ENCODE peak calls at places on chromosomes 11 and 22, in four cellular contexts. H, N, I and F are unnamed samples. For H3K4me1, the result is how much of the 10 kb centered on the place peaks cover.

GRCh38 chr11:109940816-109941215 is 152.4 kb upstream of the ZC3H12C start:
- DNase-seq in H (no peak), N (no peak), I (no peak), F (no peak)

GRCh38 chr11:12474871-12475270 is 97.5 kb downstream of the PARVA start:
- DNase-seq in N (no peak), H (no peak), I (no peak), F (no peak)

GRCh38 chr22:50729391-50730012 is 8.5 kb upstream of the ACR start:
- DNase-seq in H (no peak), N (no peak), I (peak), F (no peak)

GRCh38 chr11:121134758-121135312 is 33.8 kb downstream of the TECTA start:
- DNase-seq in I (peak), H (no peak), N (no peak), F (no peak)

GRCh38 chr22:26568207-26568706 is 21.7 kb downstream of the TPST2 start:
- DNase-seq in N (no peak), H (peak), I (no peak), F (no peak)

GRCh38 chr11:134142536-134142935 is 73.7 kb downstream of the JAM3 start:
- DNase-seq in N (no peak), I (no peak), H (no peak), F (no peak)

GRCh38 chr22:37330200-37331033 is 48.1 kb downstream of the CYTH4 start:
- DNase-seq in H (peak), I (no peak), N (no peak), F (no peak)

GRCh38 chr11:87859583-87859982 is 315.7 kb downstream of the RAB38 start:
- DNase-seq in H (no peak), N (no peak), I (no peak), F (no peak)

GRCh38 chr11:10653242-10653641 is 40.3 kb downstream of the IRAG1 start:
- DNase-seq in I (no peak), H (no peak), N (no peak), F (no peak)

GRCh38 chr11:69305885-69306540 is 12.1 kb downstream of the MYEOV start:
- DNase-seq in N (no peak), I (no peak), H (no peak), F (no peak)

GRCh38 chr11:75323609-75324008 is 27.9 kb downstream of the ARRB1 start:
- DNase-seq in N (no peak), I (no peak), H (no peak), F (no peak)

GRCh38 chr11:126433244-126433846 is 77.9 kb downstream of the ST3GAL4 start:
- DNase-seq in H (no peak), N (no peak), I (no peak), F (no peak)

GRCh38 chr11:28089378-28089777 is 18.6 kb downstream of the KIF18A start:
- DNase-seq in N (no peak), H (no peak), I (no peak), F (no peak)

GRCh38 chr11:122020902-122021301 is 95.1 kb downstream of the BLID start:
- DNase-seq in I (no peak), N (no peak), H (no peak), F (no peak)

GRCh38 chr11:72069787-72070251 is 10.5 kb downstream of the NUMA1 start:
- DNase-seq in H (peak), N (no peak), I (peak), F (peak)

GRCh38 chr11:73308963-73309960 is 1.2 kb downstream of the ARHGEF17 start:
- DNase-seq in I (peak), H (peak), N (no peak), F (peak)

GRCh38 chr11:2688381-2689231 is 11.2 kb downstream of the KCNQ1OT1 start:
- DNase-seq in H (no peak), I (no peak), N (no peak), F (no peak)

GRCh38 chr22:17154971-17155370 is 4.1 kb downstream of the HDHD5 start:
- DNase-seq in H (no peak), I (no peak), N (no peak), F (no peak)

GRCh38 chr11:130050272-130050671 is 19.4 kb upstream of the APLP2 start:
- DNase-seq in I (no peak), N (no peak), H (peak), F (no peak)

GRCh38 chr22:30486661-30487115 is 14.9 kb upstream of the SEC14L3 start:
- DNase-seq in H (no peak), I (no peak), N (no peak), F (no peak)

GRCh38 chr11:45145421-45146071 is 893 bp upstream of the PRDM11 start:
- DNase-seq in I (peak), N (no peak), H (peak), F (no peak)

GRCh38 chr22:41935015-41935908 is 8.7 kb upstream of the TNFRSF13C start:
- DNase-seq in N (no peak), H (no peak), I (peak), F (peak)

GRCh38 chr22:37274380-37274862 is 7.9 kb upstream of the CYTH4 start:
- DNase-seq in H (no peak), I (peak), N (no peak), F (peak)

GRCh38 chr11:19954899-19955298 is 205.4 kb downstream of the DBX1 start:
- DNase-seq in I (no peak), H (no peak), N (no peak), F (no peak)

GRCh38 chr22:17436981-17437410 is 67.7 kb downstream of the CECR2 start:
- DNase-seq in I (no peak), H (peak), N (no peak), F (no peak)

GRCh38 chr22:44971651-44972362 is 38.0 kb downstream of the PHF21B start:
- DNase-seq in I (no peak), H (no peak), N (no peak), F (no peak)

GRCh38 chr22:42344391-42344861 is 74.0 kb upstream of the TCF20 start:
- DNase-seq in H (peak), I (peak), N (no peak), F (no peak)

GRCh38 chr11:69642549-69642912 is 1.6 kb downstream of the CCND1 start:
- DNase-seq in N (no peak), I (peak), H (peak), F (no peak)

GRCh38 chr11:66371627-66372415 is at the start of gene SLC29A2:
- DNase-seq in H (peak), N (peak), I (peak), F (peak)

GRCh38 chr11:71502871-71503435 is 24.1 kb upstream of the KRTAP5-7 start:
- DNase-seq in H (no peak), I (no peak), N (no peak), F (no peak)

GRCh38 chr11:14275081-14275480 is 83.9 kb downstream of the RRAS2 start:
- DNase-seq in I (no peak), N (no peak), H (no peak), F (no peak)

GRCh38 chr11:64799256-64799924 is 3.6 kb downstream of the MAP4K2 start:
- DNase-seq in H (no peak), I (no peak), N (no peak), F (no peak)

GRCh38 chr11:35583843-35584242 is 34.4 kb upstream of the FJX1 start:
- DNase-seq in H (no peak), I (no peak), N (no peak), F (no peak)

GRCh38 chr11:121426476-121427454 is 25.3 kb upstream of the SORL1 start:
- DNase-seq in H (peak), I (peak), N (no peak), F (peak)

GRCh38 chr11:119845305-119845704 is 116.3 kb upstream of the NECTIN1 start:
- DNase-seq in H (no peak), N (no peak), I (no peak), F (no peak)

GRCh38 chr22:20863356-20863755 is 4.5 kb downstream of the SNAP29 start:
- DNase-seq in H (no peak), I (no peak), N (no peak), F (no peak)

GRCh38 chr11:63889344-63889743 is 27.6 kb downstream of the RCOR2 start:
- DNase-seq in H (no peak), I (no peak), N (no peak), F (no peak)

GRCh38 chr11:133832096-133833081 is 12.9 kb downstream of the SPATA19 start:
- DNase-seq in I (no peak), N (no peak), H (no peak), F (no peak)

GRCh38 chr11:57983211-57983610 is 40.5 kb upstream of the OR9Q1 start:
- DNase-seq in H (no peak), N (no peak), I (no peak), F (no peak)
- H3K4me3 ChIP-seq in H (no peak), N (no peak), I (no peak), F (no peak)

DNA sequence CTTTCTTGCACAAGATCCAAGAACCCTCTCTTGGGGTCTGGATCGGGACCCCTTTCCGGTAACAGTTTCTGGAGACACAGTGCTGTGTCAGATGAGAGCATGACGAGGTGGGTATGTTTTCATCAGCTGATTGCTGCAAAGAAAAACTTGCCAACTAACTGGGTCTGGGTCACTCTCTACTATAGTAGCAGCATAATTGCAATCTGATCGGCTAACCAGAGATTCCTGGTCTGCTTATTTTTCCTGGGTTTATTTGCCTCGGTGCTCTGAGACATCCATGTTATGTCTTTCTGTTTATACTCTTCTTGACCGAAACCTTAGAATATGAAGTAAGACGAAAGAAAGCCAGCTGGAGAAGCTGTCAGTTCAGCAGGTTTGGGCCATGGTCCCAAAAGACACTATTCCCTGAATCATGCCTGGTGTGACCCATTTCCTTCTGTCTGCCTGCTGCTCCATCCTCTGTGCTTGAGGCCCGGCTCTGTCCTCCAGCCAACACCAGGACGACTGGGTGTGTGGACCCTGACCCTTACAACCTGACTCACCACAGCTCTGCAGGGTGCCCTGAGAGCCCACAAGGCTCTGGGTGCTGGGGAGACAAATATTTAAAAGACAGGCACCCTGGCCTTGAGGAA is 24.1 kb upstream of the CLMP start:
- DNase-seq in I (no peak), H (no peak), N (no peak), F (no peak)
- H3K4me1 ChIP-seq in I (under half), H (under half), N (under half), F (under half)

GRCh38 chr11:104142701-104143100 is 21.2 kb downstream of the PDGFD start:
- DNase-seq in I (no peak), H (no peak), N (no peak), F (no peak)

GRCh38 chr11:104134760-104135159 is 29.2 kb downstream of the PDGFD start:
- DNase-seq in N (no peak), I (no peak), H (no peak), F (no peak)

DNA sequence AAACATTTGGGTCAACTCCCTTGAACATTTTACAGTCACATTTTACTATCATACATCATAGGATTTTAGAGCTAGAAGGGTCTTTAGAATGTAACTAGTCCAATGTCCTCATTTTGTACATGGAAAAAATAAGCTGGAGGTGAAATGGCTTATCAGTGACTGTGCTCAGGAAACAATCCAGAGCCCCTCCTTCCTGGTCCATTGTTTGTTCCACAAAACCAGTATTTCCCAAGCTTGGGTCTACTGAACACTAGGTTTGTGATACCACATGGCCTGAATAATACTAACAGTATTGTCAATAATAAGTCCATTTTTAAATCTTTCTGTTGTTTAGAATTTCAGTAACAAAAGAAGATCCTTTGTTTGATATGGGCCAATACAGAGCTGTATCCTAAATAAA is 27.1 kb downstream of the PDGFD start:
- DNase-seq in N (no peak), I (no peak), H (no peak), F (no peak)
- H3K4me3 ChIP-seq in N (no peak), I (no peak), H (no peak), F (no peak)

DNA sequence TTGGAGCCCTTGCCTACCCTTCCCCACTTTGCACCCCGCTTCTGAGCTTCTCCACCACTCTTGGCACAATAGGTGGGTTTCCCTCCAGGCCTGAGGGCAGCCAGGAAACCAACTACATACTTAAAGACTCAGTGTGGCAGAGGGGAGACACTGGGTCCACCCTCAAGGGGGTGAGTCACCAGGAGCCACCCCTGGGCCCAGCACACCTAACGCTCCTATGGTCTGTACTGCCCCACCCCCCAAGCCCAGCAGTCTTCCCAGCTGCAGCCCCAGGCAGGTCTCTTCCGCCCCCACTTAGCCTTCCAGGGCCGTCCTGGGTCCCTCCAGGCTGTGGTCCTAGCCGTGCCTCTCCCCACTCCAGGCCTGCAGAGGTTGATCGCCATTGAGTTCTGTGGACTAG is 3.2 kb upstream of the TMPRSS13 start:
- DNase-seq in I (no peak), N (no peak), H (no peak), F (no peak)
- H3K4me1 ChIP-seq in I (under half), N (under half), H (under half), F (under half)

GRCh38 chr22:32695451-32695891 is 106.0 kb upstream of the TIMP3 start:
- DNase-seq in H (no peak), I (no peak), N (no peak), F (no peak)
- H3K4me3 ChIP-seq in H (no peak), I (no peak), N (no peak), F (no peak)